ENCODE peak calls at places on chromosome 6, in four cellular contexts. One of them, this sample, is unnamed.

GRCh38 chr6:95185874-95186273 is 391.5 kb upstream of the MANEA start:
- DNase-seq in iPS-NIHi11: no peak
- DNase-seq in hepatocyte: no peak
- DNase-seq in A673: no peak
- DNase-seq in this sample: no peak

GRCh38 chr6:155154158-155154830 is 109.5 kb upstream of the CLDN20 start:
- DNase-seq in iPS-NIHi11: no peak
- DNase-seq in hepatocyte: peak; percentile 69
- DNase-seq in A673: peak; percentile 57
- DNase-seq in this sample: no peak

GRCh38 chr6:124999105-124999764 is 37.0 kb downstream of the RNF217 start:
- DNase-seq in iPS-NIHi11: peak; percentile 20
- DNase-seq in hepatocyte: no peak
- DNase-seq in A673: no peak
- DNase-seq in this sample: no peak

GRCh38 chr6:7421066-7421465 is 31.5 kb downstream of the RIOK1 start:
- DNase-seq in iPS-NIHi11: peak; percentile 25
- DNase-seq in hepatocyte: no peak
- DNase-seq in A673: no peak
- DNase-seq in this sample: no peak

GRCh38 chr6:114432380-114432779 is 89.6 kb upstream of the HS3ST5 start:
- DNase-seq in iPS-NIHi11: peak; percentile 28
- DNase-seq in hepatocyte: no peak
- DNase-seq in A673: peak; percentile 15
- DNase-seq in this sample: no peak

GRCh38 chr6:99501762-99502161 is 13.5 kb downstream of the USP45 start:
- DNase-seq in iPS-NIHi11: no peak
- DNase-seq in hepatocyte: no peak
- DNase-seq in A673: no peak
- DNase-seq in this sample: no peak

GRCh38 chr6:24495516-24495847 is 713 bp downstream of the ALDH5A1 start:
- DNase-seq in iPS-NIHi11: peak; percentile 68
- DNase-seq in hepatocyte: peak; percentile 55
- DNase-seq in A673: peak; percentile 30
- DNase-seq in this sample: peak; percentile 48

GRCh38 chr6:3578981-3579380 is 122.1 kb upstream of the SLC22A23 start:
- DNase-seq in iPS-NIHi11: no peak
- DNase-seq in hepatocyte: no peak
- DNase-seq in A673: no peak
- DNase-seq in this sample: no peak

GRCh38 chr6:106495014-106495413 is 134.3 kb downstream of the RTN4IP1 start:
- DNase-seq in iPS-NIHi11: no peak
- DNase-seq in hepatocyte: no peak
- DNase-seq in A673: no peak
- DNase-seq in this sample: no peak

GRCh38 chr6:107509506-107509905 is 19.6 kb downstream of the SOBP start:
- DNase-seq in iPS-NIHi11: peak; percentile 30
- DNase-seq in hepatocyte: no peak
- DNase-seq in A673: no peak
- DNase-seq in this sample: no peak

GRCh38 chr6:36427781-36428345 is 14.8 kb downstream of the PXT1 start:
- DNase-seq in iPS-NIHi11: no peak
- DNase-seq in hepatocyte: no peak
- DNase-seq in A673: no peak
- DNase-seq in this sample: no peak

GRCh38 chr6:19204445-19204844 is 632.7 kb upstream of the ID4 start:
- DNase-seq in iPS-NIHi11: no peak
- DNase-seq in hepatocyte: no peak
- DNase-seq in A673: no peak
- DNase-seq in this sample: no peak

GRCh38 chr6:147201885-147202515 is 2.2 kb upstream of the STXBP5 start:
- DNase-seq in iPS-NIHi11: peak; percentile 18
- DNase-seq in hepatocyte: peak; percentile 42
- DNase-seq in A673: no peak
- DNase-seq in this sample: no peak

GRCh38 chr6:148118303-148118702 is 224.3 kb upstream of the SASH1 start:
- DNase-seq in iPS-NIHi11: no peak
- DNase-seq in hepatocyte: no peak
- DNase-seq in A673: no peak
- DNase-seq in this sample: no peak

GRCh38 chr6:48111143-48111506 is at the start of gene PTCHD4:
- DNase-seq in iPS-NIHi11: peak; percentile 31
- DNase-seq in hepatocyte: no peak
- DNase-seq in A673: no peak
- DNase-seq in this sample: no peak

GRCh38 chr6:165768961-165769360 is 105.9 kb upstream of the PDE10A start:
- DNase-seq in iPS-NIHi11: no peak
- DNase-seq in hepatocyte: no peak
- DNase-seq in A673: no peak
- DNase-seq in this sample: no peak

GRCh38 chr6:121042766-121043165 is 291.5 kb downstream of the TBC1D32 start:
- DNase-seq in iPS-NIHi11: no peak
- DNase-seq in hepatocyte: no peak
- DNase-seq in A673: no peak
- DNase-seq in this sample: no peak

GRCh38 chr6:12012231-12012565 is at the start of gene HIVEP1:
- DNase-seq in iPS-NIHi11: no peak
- DNase-seq in hepatocyte: peak; percentile 72
- DNase-seq in A673: peak; percentile 58
- DNase-seq in this sample: no peak

GRCh38 chr6:15464211-15464725 is 198.6 kb downstream of the DTNBP1 start:
- DNase-seq in iPS-NIHi11: peak; percentile 49
- DNase-seq in hepatocyte: no peak
- DNase-seq in A673: peak; percentile 46
- DNase-seq in this sample: no peak